ENCODE peak calls at places on chromosomes 16 and 17, in eight cellular contexts. Z is psoas muscle; H is NCI-H1105; Q is lower leg skin; G is COLO829; U is activated naive CD4-positive, alpha-beta T cell; T is omental fat pad; J is left ventricle myocardium inferior. D is an unnamed sample.

GRCh38 chr16:28100810-28101532 is 37.5 kb upstream of the GSG1L start:
- DNase-seq in G (no peak), Z (no peak), J (no peak), U (no peak), T (no peak), H (no peak), Q (no peak), D (no peak)

GRCh38 chr17:78294776-78295175 is 63.3 kb downstream of the TMEM235 start:
- DNase-seq in Z (no peak), T (no peak), G (no peak), J (no peak), U (no peak), H (no peak), Q (no peak), D (no peak)

GRCh38 chr17:79026345-79027273 is 2.6 kb downstream of the C1QTNF1 start:
- DNase-seq in Z (peak), T (peak), J (peak), G (peak), H (no peak), U (no peak), Q (no peak), D (peak)

GRCh38 chr17:58334661-58335060 is 6.1 kb upstream of the TSPOAP1 start:
- DNase-seq in G (no peak), T (no peak), Z (no peak), H (no peak), U (no peak), Q (no peak), J (no peak), D (no peak)

GRCh38 chr17:58144801-58145200 is 3.4 kb upstream of the OR4D1 start:
- DNase-seq in U (no peak), Q (no peak), Z (no peak), G (no peak), T (no peak), J (no peak), H (no peak), D (no peak)

GRCh38 chr17:71055128-71055527 is 885.8 kb downstream of the KCNJ2 start:
- DNase-seq in Q (no peak), G (no peak), H (no peak), J (no peak), Z (no peak), U (no peak), T (no peak), D (no peak)

GRCh38 chr16:29898135-29898534 is 1.2 kb downstream of the SEZ6L2 start:
- DNase-seq in H (no peak), J (no peak), Q (no peak), G (no peak), T (no peak), U (no peak), Z (no peak), D (no peak)

GRCh38 chr16:78925071-78925714 is 675.3 kb downstream of the MAF start:
- DNase-seq in H (no peak), Q (no peak), Z (peak), G (no peak), U (no peak), J (peak), T (no peak), D (no peak)

GRCh38 chr17:38528101-38528500 is 77.7 kb downstream of the SRCIN1 start:
- DNase-seq in T (no peak), Z (no peak), G (no peak), H (peak), U (no peak), Q (no peak), J (no peak), D (no peak)

GRCh38 chr16:86257546-86257945 is 252.8 kb upstream of the FOXF1 start:
- DNase-seq in G (no peak), T (no peak), H (no peak), J (no peak), U (no peak), Z (no peak), Q (no peak), D (no peak)

GRCh38 chr16:12362482-12363458 is 386.2 kb downstream of the SNX29 start:
- DNase-seq in G (no peak), Q (peak), T (no peak), U (no peak), Z (peak), H (no peak), J (peak), D (peak)

GRCh38 chr17:30570596-30571265 is 93.5 kb downstream of the GOSR1 start:
- DNase-seq in J (no peak), T (no peak), H (no peak), Z (no peak), Q (no peak), G (no peak), U (no peak), D (no peak)

GRCh38 chr17:78163881-78164747 is 4.3 kb upstream of the SYNGR2 start:
- DNase-seq in Q (no peak), T (no peak), H (no peak), G (no peak), Z (no peak), U (no peak), J (no peak), D (no peak)

GRCh38 chr16:88602091-88602490 is 31.9 kb downstream of the ZC3H18 start:
- DNase-seq in Q (no peak), T (no peak), H (no peak), Z (no peak), U (no peak), G (no peak), J (no peak), D (no peak)

GRCh38 chr17:66437466-66438026 is 135.1 kb downstream of the PRKCA start:
- DNase-seq in Z (no peak), H (no peak), G (no peak), J (no peak), Q (no peak), U (no peak), T (no peak), D (no peak)

GRCh38 chr16:84959045-84959576 is 52.2 kb downstream of the ZDHHC7 start:
- DNase-seq in H (no peak), Q (no peak), Z (no peak), U (no peak), T (no peak), J (no peak), G (no peak), D (no peak)

GRCh38 chr16:58393138-58393504 is 850 bp downstream of the GINS3 start:
- DNase-seq in T (no peak), Q (no peak), G (no peak), U (no peak), J (no peak), Z (no peak), H (no peak), D (no peak)

D was measured in tibial nerve.